ENCODE peak calls at places on chromosomes 1 and 21, in six cellular contexts. One of them, this sample, is unnamed.

GRCh38 chr1:208203127-208203847 is 40.9 kb downstream of the PLXNA2 start:
- DNase-seq in A549: peak
- DNase-seq in cardiac fibroblast: peak
- DNase-seq in naive thymus-derived CD8-positive, alpha-beta T cell: no peak
- DNase-seq in stimulated activated CD4-positive, alpha-beta T cell treated with anti-CD3 and anti-CD28 coated beads, Interleukin-4, amount 100 ng/mL, for 4 hours: no peak
- DNase-seq in HEK293T: no peak
- DNase-seq in this sample: no peak

GRCh38 chr1:223704921-223705878 is 7.1 kb upstream of the CAPN2 start:
- DNase-seq in A549: no peak
- DNase-seq in cardiac fibroblast: peak
- DNase-seq in naive thymus-derived CD8-positive, alpha-beta T cell: no peak
- DNase-seq in stimulated activated CD4-positive, alpha-beta T cell treated with anti-CD3 and anti-CD28 coated beads, Interleukin-4, amount 100 ng/mL, for 4 hours: no peak
- DNase-seq in HEK293T: no peak
- DNase-seq in this sample: no peak

GRCh38 chr21:45586289-45586858 is 44.1 kb upstream of the SLC19A1 start:
- DNase-seq in A549: no peak
- DNase-seq in cardiac fibroblast: no peak
- DNase-seq in naive thymus-derived CD8-positive, alpha-beta T cell: no peak
- DNase-seq in stimulated activated CD4-positive, alpha-beta T cell treated with anti-CD3 and anti-CD28 coated beads, Interleukin-4, amount 100 ng/mL, for 4 hours: no peak
- DNase-seq in HEK293T: no peak
- DNase-seq in this sample: no peak

GRCh38 chr21:42063578-42064521 is 7.3 kb upstream of the UMODL1 start:
- DNase-seq in A549: no peak
- DNase-seq in cardiac fibroblast: no peak
- DNase-seq in naive thymus-derived CD8-positive, alpha-beta T cell: peak
- DNase-seq in stimulated activated CD4-positive, alpha-beta T cell treated with anti-CD3 and anti-CD28 coated beads, Interleukin-4, amount 100 ng/mL, for 4 hours: peak
- DNase-seq in HEK293T: no peak
- DNase-seq in this sample: peak

GRCh38 chr1:25022361-25023189 is 92.5 kb upstream of the RUNX3 start:
- DNase-seq in A549: peak
- DNase-seq in cardiac fibroblast: peak
- DNase-seq in naive thymus-derived CD8-positive, alpha-beta T cell: peak
- DNase-seq in stimulated activated CD4-positive, alpha-beta T cell treated with anti-CD3 and anti-CD28 coated beads, Interleukin-4, amount 100 ng/mL, for 4 hours: peak
- DNase-seq in HEK293T: no peak
- DNase-seq in this sample: peak

GRCh38 chr1:29145739-29146437 is 22.2 kb upstream of the TMEM200B start:
- DNase-seq in A549: peak
- DNase-seq in cardiac fibroblast: peak
- DNase-seq in naive thymus-derived CD8-positive, alpha-beta T cell: no peak
- DNase-seq in stimulated activated CD4-positive, alpha-beta T cell treated with anti-CD3 and anti-CD28 coated beads, Interleukin-4, amount 100 ng/mL, for 4 hours: no peak
- DNase-seq in HEK293T: no peak
- DNase-seq in this sample: no peak

GRCh38 chr1:161962094-161962887 is 61.4 kb downstream of the OLFML2B start:
- DNase-seq in A549: no peak
- DNase-seq in cardiac fibroblast: peak
- DNase-seq in naive thymus-derived CD8-positive, alpha-beta T cell: no peak
- DNase-seq in stimulated activated CD4-positive, alpha-beta T cell treated with anti-CD3 and anti-CD28 coated beads, Interleukin-4, amount 100 ng/mL, for 4 hours: no peak
- DNase-seq in HEK293T: no peak
- DNase-seq in this sample: no peak

GRCh38 chr1:40921522-40921921 is 58.0 kb upstream of the CTPS1 start:
- DNase-seq in A549: no peak
- DNase-seq in cardiac fibroblast: no peak
- DNase-seq in naive thymus-derived CD8-positive, alpha-beta T cell: no peak
- DNase-seq in stimulated activated CD4-positive, alpha-beta T cell treated with anti-CD3 and anti-CD28 coated beads, Interleukin-4, amount 100 ng/mL, for 4 hours: no peak
- DNase-seq in HEK293T: no peak
- DNase-seq in this sample: no peak

GRCh38 chr1:205983925-205984725 is 19.1 kb downstream of the RAB7B start:
- DNase-seq in A549: peak
- DNase-seq in cardiac fibroblast: peak
- DNase-seq in naive thymus-derived CD8-positive, alpha-beta T cell: no peak
- DNase-seq in stimulated activated CD4-positive, alpha-beta T cell treated with anti-CD3 and anti-CD28 coated beads, Interleukin-4, amount 100 ng/mL, for 4 hours: no peak
- DNase-seq in HEK293T: peak
- DNase-seq in this sample: peak

GRCh38 chr21:31158789-31159581 is 120.7 kb upstream of the KRTAP19-8 start:
- DNase-seq in A549: no peak
- DNase-seq in cardiac fibroblast: peak
- DNase-seq in naive thymus-derived CD8-positive, alpha-beta T cell: peak
- DNase-seq in stimulated activated CD4-positive, alpha-beta T cell treated with anti-CD3 and anti-CD28 coated beads, Interleukin-4, amount 100 ng/mL, for 4 hours: no peak
- DNase-seq in HEK293T: no peak
- DNase-seq in this sample: no peak

GRCh38 chr1:45171575-45171974 is 34.8 kb downstream of the ZSWIM5 start:
- DNase-seq in A549: no peak
- DNase-seq in cardiac fibroblast: no peak
- DNase-seq in naive thymus-derived CD8-positive, alpha-beta T cell: no peak
- DNase-seq in stimulated activated CD4-positive, alpha-beta T cell treated with anti-CD3 and anti-CD28 coated beads, Interleukin-4, amount 100 ng/mL, for 4 hours: no peak
- DNase-seq in HEK293T: no peak
- DNase-seq in this sample: no peak

GRCh38 chr1:89149229-89149628 is 23.3 kb upstream of the GBP2 start:
- DNase-seq in A549: no peak
- DNase-seq in cardiac fibroblast: peak
- DNase-seq in naive thymus-derived CD8-positive, alpha-beta T cell: no peak
- DNase-seq in stimulated activated CD4-positive, alpha-beta T cell treated with anti-CD3 and anti-CD28 coated beads, Interleukin-4, amount 100 ng/mL, for 4 hours: no peak
- DNase-seq in HEK293T: no peak
- DNase-seq in this sample: no peak

GRCh38 chr1:55869050-55869449 is 653.9 kb upstream of the USP24 start:
- DNase-seq in A549: no peak
- DNase-seq in cardiac fibroblast: no peak
- DNase-seq in naive thymus-derived CD8-positive, alpha-beta T cell: no peak
- DNase-seq in stimulated activated CD4-positive, alpha-beta T cell treated with anti-CD3 and anti-CD28 coated beads, Interleukin-4, amount 100 ng/mL, for 4 hours: no peak
- DNase-seq in HEK293T: no peak
- DNase-seq in this sample: peak

GRCh38 chr21:42108554-42108885 is 37.4 kb downstream of the UMODL1 start:
- DNase-seq in A549: no peak
- DNase-seq in cardiac fibroblast: no peak
- DNase-seq in naive thymus-derived CD8-positive, alpha-beta T cell: no peak
- DNase-seq in stimulated activated CD4-positive, alpha-beta T cell treated with anti-CD3 and anti-CD28 coated beads, Interleukin-4, amount 100 ng/mL, for 4 hours: no peak
- DNase-seq in HEK293T: no peak
- DNase-seq in this sample: no peak

This sample was measured in Right ventricle myocardium inferior.